ENCODE peak calls at places on chromosomes 13 and 19, in five cellular contexts. One of them, this sample, is unnamed.

GRCh38 chr19:12749938-12750521 is 1.6 kb upstream of the BEST2 start:
- DNase-seq in astrocyte of the spinal cord: peak
- DNase-seq in fibroblast of pulmonary artery: peak
- DNase-seq in pancreas: no peak
- DNase-seq in AG04449: no peak
- DNase-seq in this sample: peak

GRCh38 chr13:40185393-40185792 is 481.0 kb downstream of the FOXO1 start:
- DNase-seq in astrocyte of the spinal cord: no peak
- DNase-seq in fibroblast of pulmonary artery: no peak
- DNase-seq in pancreas: no peak
- DNase-seq in AG04449: no peak
- DNase-seq in this sample: no peak

GRCh38 chr19:36420961-36421748 is 2.7 kb upstream of the ZFP82 start:
- DNase-seq in astrocyte of the spinal cord: peak
- DNase-seq in fibroblast of pulmonary artery: peak
- DNase-seq in pancreas: peak
- DNase-seq in AG04449: no peak
- DNase-seq in this sample: peak

GRCh38 chr19:28556371-28556770 is 656.6 kb downstream of the UQCRFS1 start:
- DNase-seq in astrocyte of the spinal cord: no peak
- DNase-seq in fibroblast of pulmonary artery: no peak
- DNase-seq in pancreas: no peak
- DNase-seq in AG04449: no peak
- DNase-seq in this sample: no peak

GRCh38 chr19:20078696-20079095 is 896 bp downstream of the ZNF90 start:
- DNase-seq in astrocyte of the spinal cord: peak
- DNase-seq in fibroblast of pulmonary artery: peak
- DNase-seq in pancreas: peak
- DNase-seq in AG04449: no peak
- DNase-seq in this sample: peak

GRCh38 chr19:45423589-45424190 is at the start of gene ERCC1:
- DNase-seq in astrocyte of the spinal cord: peak
- DNase-seq in fibroblast of pulmonary artery: peak
- DNase-seq in pancreas: peak
- DNase-seq in AG04449: no peak
- DNase-seq in this sample: peak

GRCh38 chr13:59970847-59971246 is 192.9 kb downstream of the DIAPH3 start:
- DNase-seq in astrocyte of the spinal cord: no peak
- DNase-seq in fibroblast of pulmonary artery: peak
- DNase-seq in pancreas: no peak
- DNase-seq in AG04449: no peak
- DNase-seq in this sample: no peak

GRCh38 chr13:70188567-70188966 is 80.3 kb upstream of the KLHL1 start:
- DNase-seq in astrocyte of the spinal cord: no peak
- DNase-seq in fibroblast of pulmonary artery: no peak
- DNase-seq in pancreas: no peak
- DNase-seq in AG04449: no peak
- DNase-seq in this sample: no peak

GRCh38 chr19:45169602-45170001 is 8.4 kb downstream of the TRAPPC6A start:
- DNase-seq in astrocyte of the spinal cord: no peak
- DNase-seq in fibroblast of pulmonary artery: no peak
- DNase-seq in pancreas: no peak
- DNase-seq in AG04449: no peak
- DNase-seq in this sample: no peak

GRCh38 chr13:32663660-32664059 is 77.4 kb downstream of the PDS5B start:
- DNase-seq in astrocyte of the spinal cord: no peak
- DNase-seq in fibroblast of pulmonary artery: no peak
- DNase-seq in pancreas: no peak
- DNase-seq in AG04449: no peak
- DNase-seq in this sample: no peak

GRCh38 chr19:54391589-54392061 is 23.6 kb upstream of the TTYH1 start:
- DNase-seq in astrocyte of the spinal cord: no peak
- DNase-seq in fibroblast of pulmonary artery: no peak
- DNase-seq in pancreas: no peak
- DNase-seq in AG04449: no peak
- DNase-seq in this sample: no peak

GRCh38 chr13:34749046-34749445 is 193.0 kb upstream of the NBEA start:
- DNase-seq in astrocyte of the spinal cord: no peak
- DNase-seq in fibroblast of pulmonary artery: no peak
- DNase-seq in pancreas: no peak
- DNase-seq in AG04449: no peak
- DNase-seq in this sample: no peak

GRCh38 chr13:95251641-95252040 is 49.6 kb downstream of the ABCC4 start:
- DNase-seq in astrocyte of the spinal cord: no peak
- DNase-seq in fibroblast of pulmonary artery: no peak
- DNase-seq in pancreas: no peak
- DNase-seq in AG04449: no peak
- DNase-seq in this sample: no peak

GRCh38 chr13:111893607-111894443 is 173.1 kb upstream of the SOX1 start:
- DNase-seq in astrocyte of the spinal cord: no peak
- DNase-seq in fibroblast of pulmonary artery: no peak
- DNase-seq in pancreas: no peak
- DNase-seq in AG04449: no peak
- DNase-seq in this sample: no peak

GRCh38 chr13:23567792-23568480 is 2.3 kb upstream of the TNFRSF19 start:
- DNase-seq in astrocyte of the spinal cord: no peak
- DNase-seq in fibroblast of pulmonary artery: no peak
- DNase-seq in pancreas: no peak
- DNase-seq in AG04449: no peak
- DNase-seq in this sample: peak

GRCh38 chr13:37127706-37128241 is 22.3 kb upstream of the CSNK1A1L start:
- DNase-seq in astrocyte of the spinal cord: peak
- DNase-seq in fibroblast of pulmonary artery: peak
- DNase-seq in pancreas: no peak
- DNase-seq in AG04449: peak
- DNase-seq in this sample: peak

GRCh38 chr19:3808420-3809143 is 22.4 kb upstream of the MATK start:
- DNase-seq in astrocyte of the spinal cord: no peak
- DNase-seq in fibroblast of pulmonary artery: no peak
- DNase-seq in pancreas: no peak
- DNase-seq in AG04449: no peak
- DNase-seq in this sample: no peak

GRCh38 chr19:8307400-8307964 is 676 bp downstream of the CD320 start:
- DNase-seq in astrocyte of the spinal cord: no peak
- DNase-seq in fibroblast of pulmonary artery: no peak
- DNase-seq in pancreas: no peak
- DNase-seq in AG04449: no peak
- DNase-seq in this sample: no peak

GRCh38 chr19:23882493-23882892 is 32.2 kb upstream of the ZNF726 start:
- DNase-seq in astrocyte of the spinal cord: no peak
- DNase-seq in fibroblast of pulmonary artery: no peak
- DNase-seq in pancreas: no peak
- DNase-seq in AG04449: no peak
- DNase-seq in this sample: no peak

GRCh38 chr13:20127563-20128458 is 33.0 kb downstream of the GJA3 start:
- DNase-seq in astrocyte of the spinal cord: peak
- DNase-seq in fibroblast of pulmonary artery: peak
- DNase-seq in pancreas: peak
- DNase-seq in AG04449: no peak
- DNase-seq in this sample: peak

GRCh38 chr13:111228262-111229144 is 91.9 kb upstream of the TEX29 start:
- DNase-seq in astrocyte of the spinal cord: peak
- DNase-seq in fibroblast of pulmonary artery: no peak
- DNase-seq in pancreas: no peak
- DNase-seq in AG04449: no peak
- DNase-seq in this sample: peak

DNA sequence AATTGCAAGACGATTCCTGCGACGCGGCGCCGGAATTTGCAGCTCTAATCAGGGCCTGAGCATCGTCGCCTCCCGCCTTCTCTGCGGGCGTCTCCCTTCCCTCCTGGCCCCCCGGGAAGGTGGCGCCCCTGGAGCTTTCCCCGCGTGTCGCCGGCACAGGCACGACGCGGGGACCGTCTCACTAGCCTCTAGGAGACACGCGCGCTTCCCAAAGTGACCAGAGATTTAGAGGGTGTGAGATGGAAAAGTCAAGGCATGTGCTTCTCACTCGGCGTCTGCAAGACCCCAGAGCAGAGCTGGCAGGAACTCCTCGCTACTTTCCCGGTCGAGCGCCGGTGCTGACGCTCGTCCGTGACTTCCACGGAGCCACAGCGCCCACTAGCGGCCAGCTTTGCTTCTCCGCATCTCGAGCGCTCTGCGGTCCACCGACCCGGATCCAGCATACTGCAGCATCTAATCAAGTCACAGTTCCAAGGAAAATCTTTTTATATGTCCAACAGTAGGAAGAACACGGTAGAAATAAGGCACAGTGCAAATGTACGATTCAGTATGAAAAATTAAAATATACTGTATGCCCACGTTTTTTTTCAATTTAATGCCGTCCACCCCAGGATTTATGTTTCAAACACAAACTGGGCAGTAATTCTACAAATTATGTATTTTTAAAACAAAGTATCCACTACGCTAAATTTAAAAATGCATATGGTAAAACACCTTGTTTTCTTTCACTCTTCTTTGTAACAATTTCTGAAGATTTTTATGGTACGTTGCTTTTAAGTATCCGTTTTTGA is 977 bp upstream of the EFNB2 start:
- DNase-seq in astrocyte of the spinal cord: peak
- DNase-seq in fibroblast of pulmonary artery: peak
- DNase-seq in pancreas: peak
- DNase-seq in AG04449: no peak
- DNase-seq in this sample: peak
- H3K4me3 ChIP-seq in astrocyte of the spinal cord: peak
- H3K4me3 ChIP-seq in fibroblast of pulmonary artery: peak
- H3K4me3 ChIP-seq in pancreas: peak
- H3K4me3 ChIP-seq in AG04449: peak
- H3K4me3 ChIP-seq in this sample: peak

DNA sequence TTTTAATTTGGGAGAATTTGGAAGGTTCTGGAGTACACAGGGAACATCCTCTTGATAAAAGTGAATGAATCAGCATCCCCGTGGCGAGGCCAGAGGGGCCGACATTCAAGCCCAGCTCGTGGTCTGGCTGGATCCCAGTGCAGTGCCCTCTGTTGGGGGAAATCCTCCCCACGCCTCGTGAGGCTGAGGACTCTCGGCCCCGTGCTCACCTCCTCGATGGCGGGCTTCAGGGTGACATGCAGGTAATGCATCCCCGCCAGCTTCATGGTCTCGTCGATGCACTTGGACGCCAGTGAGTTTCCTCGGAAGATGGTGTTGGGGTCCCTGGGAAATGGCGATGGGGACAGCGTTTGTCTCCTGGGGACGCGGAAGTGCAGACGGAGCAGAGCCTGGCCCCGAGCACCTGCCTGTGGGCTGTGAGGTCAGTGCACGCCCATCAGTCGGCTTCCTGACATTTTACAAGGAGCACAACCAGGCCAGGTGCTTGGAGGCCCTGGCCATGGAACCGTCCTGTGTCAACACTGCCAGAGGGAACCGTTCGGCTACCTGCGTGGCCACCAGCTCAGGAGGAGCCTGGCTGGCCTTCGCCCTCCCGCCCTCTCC is 43.3 kb upstream of the C13orf46 start:
- DNase-seq in astrocyte of the spinal cord: peak
- DNase-seq in fibroblast of pulmonary artery: peak
- DNase-seq in pancreas: no peak
- DNase-seq in AG04449: no peak
- DNase-seq in this sample: peak
- TF ChIP-seq CTCF in astrocyte of the spinal cord: peak
- TF ChIP-seq CTCF in fibroblast of pulmonary artery: peak
- TF ChIP-seq CTCF in pancreas: no peak
- TF ChIP-seq CTCF in AG04449: peak
- TF ChIP-seq CTCF in this sample: peak

GRCh38 chr19:17510220-17510993 is 1.0 kb upstream of the PGLS start:
- DNase-seq in astrocyte of the spinal cord: no peak
- DNase-seq in fibroblast of pulmonary artery: no peak
- DNase-seq in pancreas: no peak
- DNase-seq in AG04449: no peak
- DNase-seq in this sample: no peak
- H3K4me3 ChIP-seq in astrocyte of the spinal cord: peak
- H3K4me3 ChIP-seq in fibroblast of pulmonary artery: peak
- H3K4me3 ChIP-seq in pancreas: peak
- H3K4me3 ChIP-seq in AG04449: peak
- H3K4me3 ChIP-seq in this sample: peak

DNA sequence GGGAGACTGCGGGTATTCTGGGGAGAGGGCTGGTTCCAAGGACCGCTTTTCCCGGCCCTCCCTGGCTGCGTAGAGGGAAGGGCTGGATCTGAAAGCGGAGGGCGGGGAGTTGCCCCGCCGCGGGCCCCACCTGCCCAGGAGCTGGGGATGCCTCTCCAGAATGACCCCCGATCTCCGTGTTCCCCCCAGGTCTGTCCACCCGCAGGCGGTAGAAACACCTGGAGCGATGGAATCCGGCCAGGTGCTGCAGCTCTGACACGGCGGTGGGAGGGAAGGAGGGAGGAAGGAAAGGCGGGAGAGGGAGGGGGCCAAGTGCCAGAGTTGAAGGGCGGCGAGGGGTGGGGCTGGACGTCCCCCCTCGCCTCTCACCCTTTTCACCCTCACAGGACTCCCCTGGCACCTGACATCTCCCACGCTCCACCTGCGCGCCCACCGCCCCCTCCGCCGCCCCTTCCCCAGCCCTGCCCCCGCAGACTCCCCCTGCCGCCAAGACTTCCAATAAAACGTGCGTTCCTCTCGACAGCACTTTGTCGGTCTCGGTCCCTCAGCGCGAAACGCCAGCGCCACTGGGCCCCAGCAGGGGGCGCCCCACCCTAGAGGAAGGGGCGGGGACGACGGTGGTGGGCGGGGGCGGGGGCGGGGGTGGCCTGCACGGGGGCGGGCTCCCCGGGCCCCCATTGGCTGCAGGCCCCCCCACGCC is 374 bp upstream of the FXYD7 start:
- DNase-seq in astrocyte of the spinal cord: no peak
- DNase-seq in fibroblast of pulmonary artery: peak
- DNase-seq in pancreas: peak
- DNase-seq in AG04449: no peak
- DNase-seq in this sample: peak
- TF ChIP-seq CTCF in astrocyte of the spinal cord: peak
- TF ChIP-seq CTCF in fibroblast of pulmonary artery: peak
- TF ChIP-seq CTCF in pancreas: peak
- TF ChIP-seq CTCF in AG04449: peak
- TF ChIP-seq CTCF in this sample: peak

GRCh38 chr19:38879400-38879751 is 1.3 kb upstream of the RINL start:
- DNase-seq in astrocyte of the spinal cord: no peak
- DNase-seq in fibroblast of pulmonary artery: no peak
- DNase-seq in pancreas: no peak
- DNase-seq in AG04449: no peak
- DNase-seq in this sample: no peak
- H3K4me3 ChIP-seq in astrocyte of the spinal cord: no peak
- H3K4me3 ChIP-seq in fibroblast of pulmonary artery: no peak
- H3K4me3 ChIP-seq in pancreas: no peak
- H3K4me3 ChIP-seq in AG04449: no peak
- H3K4me3 ChIP-seq in this sample: no peak

DNA sequence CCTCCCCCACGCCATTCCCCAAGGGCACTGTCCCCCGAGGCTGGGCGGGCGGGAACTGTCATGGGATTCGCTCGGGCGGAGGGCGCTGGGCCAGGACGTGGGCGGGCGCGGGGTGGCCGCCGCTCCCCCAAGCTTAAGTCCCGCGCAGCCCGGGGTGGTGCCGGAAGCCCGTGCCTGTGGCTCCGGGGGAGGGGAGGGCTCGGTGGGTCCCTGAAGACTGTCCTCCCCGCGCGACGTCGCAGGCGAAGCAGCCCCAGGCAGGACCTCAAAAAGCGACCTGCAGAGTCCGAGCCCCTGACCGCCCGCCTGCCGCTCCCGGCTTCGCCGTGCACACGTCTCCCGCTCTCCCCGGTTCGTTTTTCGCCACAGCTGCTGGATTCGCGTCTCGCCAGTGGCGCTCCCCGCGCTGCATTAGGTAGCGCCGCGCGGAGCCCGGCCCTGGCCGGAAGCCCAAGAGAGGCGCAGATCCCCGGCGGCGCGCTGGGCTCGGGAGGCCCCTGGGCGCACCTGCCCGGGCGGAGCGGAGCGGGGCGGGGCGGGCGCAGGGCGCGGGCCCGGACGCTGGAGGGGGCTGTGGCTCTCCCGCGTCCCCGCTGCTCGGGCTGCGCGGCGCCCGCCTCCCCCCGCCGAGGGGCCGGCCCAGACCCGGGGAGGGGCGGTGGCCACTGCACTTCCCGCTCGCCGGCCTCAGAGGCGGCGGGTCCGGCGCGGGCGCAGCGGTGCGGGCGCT is at the start of gene FARP1:
- DNase-seq in astrocyte of the spinal cord: peak
- DNase-seq in fibroblast of pulmonary artery: peak
- DNase-seq in pancreas: peak
- DNase-seq in AG04449: no peak
- DNase-seq in this sample: peak
- TF ChIP-seq CTCF in astrocyte of the spinal cord: peak
- TF ChIP-seq CTCF in fibroblast of pulmonary artery: no peak
- TF ChIP-seq CTCF in pancreas: peak
- TF ChIP-seq CTCF in AG04449: peak
- TF ChIP-seq CTCF in this sample: no peak

This sample was measured in choroid plexus epithelial cell.